ENCODE peak calls at places on chromosomes 2 and 18, in ten cellular contexts. One of them, this sample, is unnamed.

GRCh38 chr2:95315801-95316411 is 18.8 kb downstream of the KCNIP3 start:
- DNase-seq in effector memory CD8-positive, alpha-beta T cell: no peak
- DNase-seq in DMS153: no peak
- DNase-seq in sigmoid colon: no peak
- DNase-seq in GM12892: no peak
- DNase-seq in astrocyte of the spinal cord: peak; percentile 88
- DNase-seq in AG08396: peak; percentile 46
- DNase-seq in T-cell: no peak
- DNase-seq in IMR-90: peak; percentile 43
- DNase-seq in SK-N-SH: no peak
- DNase-seq in this sample: no peak

GRCh38 chr2:10923007-10923372 is 11.3 kb downstream of the KCNF1 start:
- DNase-seq in astrocyte of the spinal cord: no peak
- DNase-seq in T-cell: no peak
- DNase-seq in effector memory CD8-positive, alpha-beta T cell: no peak
- DNase-seq in sigmoid colon: no peak
- DNase-seq in GM12892: no peak
- DNase-seq in IMR-90: no peak
- DNase-seq in DMS153: no peak
- DNase-seq in SK-N-SH: no peak
- DNase-seq in AG08396: no peak
- DNase-seq in this sample: no peak

GRCh38 chr18:22168360-22168921 is 948 bp upstream of the GATA6 start:
- DNase-seq in IMR-90: no peak
- DNase-seq in AG08396: peak; percentile 47
- DNase-seq in sigmoid colon: no peak
- DNase-seq in SK-N-SH: peak; percentile 41
- DNase-seq in GM12892: no peak
- DNase-seq in DMS153: no peak
- DNase-seq in T-cell: no peak
- DNase-seq in effector memory CD8-positive, alpha-beta T cell: peak; percentile 33
- DNase-seq in astrocyte of the spinal cord: no peak
- DNase-seq in this sample: no peak

GRCh38 chr2:129080715-129081472 is 762.2 kb upstream of the HS6ST1 start:
- DNase-seq in IMR-90: no peak
- DNase-seq in effector memory CD8-positive, alpha-beta T cell: no peak
- DNase-seq in AG08396: no peak
- DNase-seq in sigmoid colon: no peak
- DNase-seq in SK-N-SH: no peak
- DNase-seq in GM12892: no peak
- DNase-seq in DMS153: no peak
- DNase-seq in T-cell: no peak
- DNase-seq in astrocyte of the spinal cord: no peak
- DNase-seq in this sample: no peak

GRCh38 chr18:9506046-9506792 is 30.9 kb downstream of the RALBP1 start:
- DNase-seq in astrocyte of the spinal cord: peak; percentile 51
- DNase-seq in effector memory CD8-positive, alpha-beta T cell: no peak
- DNase-seq in AG08396: no peak
- DNase-seq in DMS153: no peak
- DNase-seq in IMR-90: peak; percentile 16
- DNase-seq in sigmoid colon: no peak
- DNase-seq in GM12892: no peak
- DNase-seq in SK-N-SH: no peak
- DNase-seq in T-cell: no peak
- DNase-seq in this sample: no peak

GRCh38 chr2:2014251-2014761 is 270.0 kb upstream of the PXDN start:
- DNase-seq in astrocyte of the spinal cord: peak; percentile 87
- DNase-seq in T-cell: no peak
- DNase-seq in sigmoid colon: no peak
- DNase-seq in GM12892: no peak
- DNase-seq in DMS153: no peak
- DNase-seq in IMR-90: no peak
- DNase-seq in SK-N-SH: peak; percentile 82
- DNase-seq in effector memory CD8-positive, alpha-beta T cell: no peak
- DNase-seq in AG08396: no peak
- DNase-seq in this sample: no peak

GRCh38 chr2:98155291-98155690 is 68.3 kb downstream of the VWA3B start:
- DNase-seq in SK-N-SH: no peak
- DNase-seq in effector memory CD8-positive, alpha-beta T cell: no peak
- DNase-seq in T-cell: no peak
- DNase-seq in astrocyte of the spinal cord: no peak
- DNase-seq in sigmoid colon: no peak
- DNase-seq in GM12892: no peak
- DNase-seq in IMR-90: no peak
- DNase-seq in DMS153: no peak
- DNase-seq in AG08396: no peak
- DNase-seq in this sample: no peak

GRCh38 chr2:212672186-212672585 is 133.6 kb upstream of the ERBB4 start:
- DNase-seq in sigmoid colon: no peak
- DNase-seq in IMR-90: no peak
- DNase-seq in SK-N-SH: no peak
- DNase-seq in DMS153: no peak
- DNase-seq in AG08396: no peak
- DNase-seq in GM12892: no peak
- DNase-seq in effector memory CD8-positive, alpha-beta T cell: no peak
- DNase-seq in astrocyte of the spinal cord: no peak
- DNase-seq in T-cell: no peak
- DNase-seq in this sample: no peak

GRCh38 chr2:241860184-241861078 is 1.7 kb upstream of the PDCD1 start:
- DNase-seq in effector memory CD8-positive, alpha-beta T cell: no peak
- DNase-seq in DMS153: no peak
- DNase-seq in SK-N-SH: peak; percentile 48
- DNase-seq in AG08396: no peak
- DNase-seq in GM12892: no peak
- DNase-seq in T-cell: no peak
- DNase-seq in sigmoid colon: peak; percentile 63
- DNase-seq in astrocyte of the spinal cord: no peak
- DNase-seq in IMR-90: no peak
- DNase-seq in this sample: no peak

GRCh38 chr18:24063121-24063731 is 48.7 kb downstream of the TTC39C start:
- DNase-seq in SK-N-SH: no peak
- DNase-seq in astrocyte of the spinal cord: peak; percentile 68
- DNase-seq in DMS153: no peak
- DNase-seq in GM12892: no peak
- DNase-seq in AG08396: peak; percentile 50
- DNase-seq in effector memory CD8-positive, alpha-beta T cell: no peak
- DNase-seq in T-cell: no peak
- DNase-seq in IMR-90: peak; percentile 78
- DNase-seq in sigmoid colon: no peak
- DNase-seq in this sample: no peak

This sample was measured in GF-D8.